ENCODE peak calls at places on chromosomes 16 and 17, in six cellular contexts. T is CD8-positive, alpha-beta T cell; Y is heart right ventricle; L is HCT116; N is right cardiac atrium; F is activated CD8-positive, alpha-beta T cell treated with anti-CD3 and anti-CD28 coated beads, Interleukin-2, amount 10 ng/mL, durations not matched to agents 7 days and 5 days. K is an unnamed sample.
A peak's percentile ranks its signal among the peaks of the same experiment; 100 is the strongest.

GRCh38 chr16:79618041-79618711 is 17.6 kb upstream of the MAF start:
- ATAC-seq in N (no peak), L (no peak), Y (no peak), F (peak; percentile 67), T (no peak), K (no peak)

GRCh38 chr16:84583995-84584394 is 33.9 kb downstream of the COTL1 start:
- ATAC-seq in N (no peak), F (no peak), T (no peak), Y (peak; percentile 23), L (no peak), K (no peak)

GRCh38 chr17:6365187-6365943 is 69.6 kb downstream of the AIPL1 start:
- ATAC-seq in Y (no peak), N (no peak), F (no peak), T (no peak), L (no peak), K (no peak)

GRCh38 chr16:84780977-84781376 is 38.8 kb upstream of the CRISPLD2 start:
- ATAC-seq in L (peak; percentile 21), Y (no peak), F (no peak), T (no peak), N (no peak), K (no peak)

GRCh38 chr17:2903193-2903974 is 107.1 kb downstream of the RAP1GAP2 start:
- ATAC-seq in T (no peak), L (no peak), Y (no peak), N (peak; percentile 3), F (no peak), K (no peak)

GRCh38 chr16:53081032-53081424 is 26.2 kb downstream of the CHD9 start:
- ATAC-seq in F (no peak), Y (no peak), T (no peak), N (peak; percentile 1), L (no peak), K (no peak)

GRCh38 chr16:53740933-53741531 is 37.1 kb downstream of the FTO start:
- ATAC-seq in Y (no peak), F (no peak), L (no peak), T (no peak), N (no peak), K (no peak)

GRCh38 chr17:17514361-17514992 is 18.3 kb upstream of the RASD1 start:
- ATAC-seq in N (no peak), L (no peak), F (no peak), T (no peak), Y (no peak), K (no peak)

GRCh38 chr17:41775394-41776226 is 10.9 kb downstream of the JUP start:
- ATAC-seq in N (peak; percentile 30), Y (no peak), L (no peak), T (no peak), F (no peak), K (no peak)

GRCh38 chr16:88761830-88762229 is 23.2 kb downstream of the PIEZO1 start:
- ATAC-seq in F (no peak), L (no peak), Y (no peak), T (no peak), N (no peak), K (no peak)

GRCh38 chr17:57418463-57419246 is 162.3 kb downstream of the MSI2 start:
- ATAC-seq in T (no peak), F (no peak), Y (no peak), L (no peak), N (no peak), K (no peak)

GRCh38 chr16:12862327-12862726 is 39.1 kb upstream of the SHISA9 start:
- ATAC-seq in L (no peak), F (no peak), N (no peak), Y (no peak), T (no peak), K (no peak)

GRCh38 chr17:78910885-78911284 is 7.9 kb upstream of the CEP295NL start:
- ATAC-seq in F (no peak), T (no peak), Y (peak; percentile 52), N (peak; percentile 46), L (no peak), K (peak; percentile 64)

GRCh38 chr16:70706948-70707465 is 21.2 kb upstream of the MTSS2 start:
- ATAC-seq in L (peak; percentile 48), Y (no peak), N (peak; percentile 13), F (no peak), T (no peak), K (peak; percentile 38)

GRCh38 chr17:77190561-77190960 is 49.8 kb downstream of the SEC14L1 start:
- ATAC-seq in L (no peak), T (no peak), Y (no peak), N (no peak), F (no peak), K (no peak)

GRCh38 chr16:75421820-75422126 is 11.5 kb downstream of the CFDP1 start:
- ATAC-seq in Y (no peak), F (no peak), N (no peak), T (no peak), L (no peak), K (no peak)

GRCh38 chr16:21953541-21953902 is 361 bp downstream of the UQCRC2 start:
- ATAC-seq in N (peak; percentile 58), T (no peak), F (no peak), Y (peak; percentile 20), L (peak; percentile 35), K (peak; percentile 19)

GRCh38 chr16:57106767-57107166 is 14.4 kb downstream of the CPNE2 start:
- ATAC-seq in L (no peak), N (peak; percentile 80), T (no peak), Y (no peak), F (no peak), K (no peak)

K was measured in gastroesophageal sphincter.